ENCODE peak calls at places on chromosome 20, in five cellular contexts. W is neural progenitor cell; K is neural crest cell; M is CD4-positive, alpha-beta memory T cell; N is RPMI7951. B is an unnamed sample.

GRCh38 chr20:29319725-29320124 is 1937.7 kb upstream of the DEFB115 start:
- DNase-seq in W (no peak), K (no peak), M (no peak), N (no peak), B (no peak)

GRCh38 chr20:10876558-10876957 is 202.8 kb upstream of the JAG1 start:
- DNase-seq in W (no peak), K (no peak), M (no peak), N (no peak), B (no peak)

GRCh38 chr20:1327241-1327653 is 1.7 kb downstream of the SDCBP2 start:
- DNase-seq in W (no peak), K (no peak), M (no peak), N (peak; percentile 68), B (no peak)

GRCh38 chr20:1336699-1337387 is 7.9 kb upstream of the SDCBP2 start:
- DNase-seq in W (no peak), K (no peak), M (no peak), N (no peak), B (no peak)

GRCh38 chr20:57000441-57000968 is 265.9 kb downstream of the BMP7 start:
- DNase-seq in W (no peak), K (no peak), M (no peak), N (no peak), B (no peak)

GRCh38 chr20:25300496-25301170 is 52.7 kb downstream of the PYGB start:
- DNase-seq in W (peak; percentile 12), K (no peak), M (no peak), N (no peak), B (no peak)

GRCh38 chr20:53608071-53608455 is 14.4 kb upstream of the ZNF217 start:
- DNase-seq in W (no peak), K (no peak), M (no peak), N (no peak), B (no peak)

GRCh38 chr20:50931048-50931305 is 260 bp downstream of the ADNP start:
- DNase-seq in W (no peak), K (no peak), M (no peak), N (no peak), B (no peak)

GRCh38 chr20:46400828-46401477 is 5.5 kb downstream of the ELMO2 start:
- DNase-seq in W (peak; percentile 28), K (no peak), M (peak; percentile 81), N (peak; percentile 46), B (peak; percentile 63)

GRCh38 chr20:35461620-35462019 is 6.2 kb downstream of the CEP250 start:
- DNase-seq in W (no peak), K (no peak), M (no peak), N (no peak), B (no peak)

B was measured in naive thymus-derived CD4-positive, alpha-beta T cell.